ENCODE peak calls at places on chromosomes 12 and 14, in six cellular contexts. O, V, W, N, F and I are unnamed samples.

GRCh38 chr12:38153737-38154061 is 162.9 kb upstream of the ALG10B start:
- DNase-seq in F (no peak), O (no peak), W (no peak), V (no peak), N (no peak), I (no peak)

GRCh38 chr12:130418261-130418660 is 80.6 kb downstream of the PIWIL1 start:
- DNase-seq in N (no peak), F (no peak), W (no peak), O (no peak), V (no peak), I (no peak)

GRCh38 chr12:33605776-33606175 is 166.2 kb upstream of the SYT10 start:
- DNase-seq in F (peak), W (no peak), O (peak), V (peak), N (no peak), I (no peak)

GRCh38 chr14:70955543-70956480 is 48.6 kb downstream of the PCNX1 start:
- DNase-seq in V (peak), W (no peak), N (no peak), F (peak), O (peak), I (no peak)

GRCh38 chr12:132084681-132085635 is 59.2 kb downstream of the DDX51 start:
- DNase-seq in N (no peak), F (peak), V (peak), W (peak), O (peak), I (peak)

GRCh38 chr12:46946137-46946536 is 120.3 kb upstream of the SLC38A4 start:
- DNase-seq in F (no peak), O (peak), V (no peak), W (no peak), N (no peak), I (no peak)

GRCh38 chr12:85835810-85836715 is at the start of gene RASSF9:
- DNase-seq in N (no peak), O (peak), W (no peak), V (peak), F (no peak), I (peak)

GRCh38 chr12:50102186-50102585 is 1.6 kb upstream of the GPD1 start:
- DNase-seq in N (no peak), F (no peak), W (no peak), V (no peak), O (no peak), I (no peak)

GRCh38 chr14:101173698-101174521 is 270.4 kb upstream of the RTL1 start:
- DNase-seq in V (no peak), W (peak), F (no peak), O (no peak), N (no peak), I (no peak)

GRCh38 chr14:21098892-21099595 is 589 bp upstream of the ZNF219 start:
- DNase-seq in N (no peak), W (no peak), V (no peak), F (no peak), O (no peak), I (no peak)

GRCh38 chr12:59595557-59596231 is at the start of gene SLC16A7:
- DNase-seq in W (peak), O (peak), N (peak), F (peak), V (no peak), I (peak)

GRCh38 chr14:95697764-95698163 is 11.5 kb downstream of the TCL1B start:
- DNase-seq in N (no peak), O (no peak), F (no peak), W (no peak), V (no peak), I (no peak)
- TF ChIP-seq CTCF in N (no peak), O (no peak), F (no peak), W (no peak), V (no peak), I (no peak)

GRCh38 chr14:38524636-38525403 is 268.9 kb upstream of the CLEC14A start:
- DNase-seq in V (no peak), O (no peak), W (no peak), N (no peak), F (no peak), I (no peak)
- H3K4me3 ChIP-seq in V (no peak), O (no peak), W (no peak), N (no peak), F (no peak), I (no peak)

GRCh38 chr12:1542599-1542998 is 51.8 kb downstream of the FBXL14 start:
- DNase-seq in N (no peak), O (no peak), V (no peak), W (no peak), F (peak), I (no peak)

GRCh38 chr12:1540690-1541089 is 53.7 kb downstream of the FBXL14 start:
- DNase-seq in W (no peak), V (no peak), O (peak), F (no peak), N (no peak), I (no peak)

GRCh38 chr12:1546931-1547640 is 47.3 kb downstream of the FBXL14 start:
- DNase-seq in N (no peak), O (no peak), V (no peak), W (no peak), F (no peak), I (no peak)

DNA sequence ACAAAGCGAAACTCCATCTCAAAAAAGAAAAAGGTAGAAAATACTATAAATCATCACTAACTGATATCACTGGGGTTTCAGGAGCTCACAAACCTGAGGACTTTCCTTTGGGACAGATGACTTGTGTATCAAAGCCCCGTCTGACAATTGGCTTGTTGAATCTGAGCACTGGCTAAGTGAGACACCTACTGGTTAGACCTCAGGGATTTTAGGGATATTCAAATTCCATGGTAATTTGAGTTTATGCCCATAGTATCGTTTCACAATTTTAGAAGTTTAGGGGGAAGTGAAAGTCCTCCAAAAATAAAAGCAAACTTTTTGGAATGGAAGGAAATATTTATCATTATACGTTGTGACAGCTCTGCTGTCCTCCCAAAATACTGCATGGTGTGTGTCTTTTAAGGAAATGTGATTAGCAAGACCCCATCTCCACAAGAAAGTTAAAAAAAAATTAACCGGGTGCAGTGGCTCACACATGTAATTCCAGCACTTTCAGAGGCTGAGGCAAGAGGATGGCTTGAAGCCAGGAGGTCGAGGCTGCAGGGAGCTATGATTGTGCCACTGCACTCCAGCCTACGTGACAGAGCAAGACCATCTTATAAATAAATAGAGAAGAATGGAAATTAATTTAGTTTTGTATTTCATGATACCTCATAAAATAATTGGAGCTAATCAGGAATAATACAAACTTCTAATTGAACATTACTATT is 49.2 kb downstream of the FBXL14 start:
- DNase-seq in F (peak), W (no peak), V (no peak), N (no peak), O (peak), I (no peak)
- TF ChIP-seq CTCF in F (peak), W (peak), V (no peak), N (peak), O (peak), I (peak)

GRCh38 chr12:62654558-62655241 is 188.1 kb downstream of the MON2 start:
- DNase-seq in F (peak), O (no peak), V (no peak), W (no peak), N (no peak), I (no peak)
- H3K4me3 ChIP-seq in F (no peak), O (no peak), V (no peak), W (no peak), N (no peak), I (no peak)

GRCh38 chr14:22847661-22848341 is 11.4 kb downstream of the MMP14 start:
- DNase-seq in O (peak), F (peak), W (no peak), N (no peak), V (peak), I (no peak)
- TF ChIP-seq CTCF in O (peak), F (peak), W (no peak), N (no peak), V (peak), I (peak)

GRCh38 chr14:104602315-104602932 is 2.1 kb downstream of the TMEM179 start:
- DNase-seq in O (no peak), F (no peak), V (no peak), W (peak), N (no peak), I (no peak)

GRCh38 chr14:104603623-104604401 is 760 bp downstream of the TMEM179 start:
- DNase-seq in O (no peak), N (no peak), F (no peak), V (no peak), W (no peak), I (no peak)

GRCh38 chr14:104601786-104602185 is 2.8 kb downstream of the TMEM179 start:
- DNase-seq in O (no peak), N (no peak), V (no peak), W (peak), F (no peak), I (no peak)

GRCh38 chr14:104602933-104603325 is 1.6 kb downstream of the TMEM179 start:
- DNase-seq in O (no peak), F (no peak), W (peak), N (no peak), V (no peak), I (no peak)

DNA sequence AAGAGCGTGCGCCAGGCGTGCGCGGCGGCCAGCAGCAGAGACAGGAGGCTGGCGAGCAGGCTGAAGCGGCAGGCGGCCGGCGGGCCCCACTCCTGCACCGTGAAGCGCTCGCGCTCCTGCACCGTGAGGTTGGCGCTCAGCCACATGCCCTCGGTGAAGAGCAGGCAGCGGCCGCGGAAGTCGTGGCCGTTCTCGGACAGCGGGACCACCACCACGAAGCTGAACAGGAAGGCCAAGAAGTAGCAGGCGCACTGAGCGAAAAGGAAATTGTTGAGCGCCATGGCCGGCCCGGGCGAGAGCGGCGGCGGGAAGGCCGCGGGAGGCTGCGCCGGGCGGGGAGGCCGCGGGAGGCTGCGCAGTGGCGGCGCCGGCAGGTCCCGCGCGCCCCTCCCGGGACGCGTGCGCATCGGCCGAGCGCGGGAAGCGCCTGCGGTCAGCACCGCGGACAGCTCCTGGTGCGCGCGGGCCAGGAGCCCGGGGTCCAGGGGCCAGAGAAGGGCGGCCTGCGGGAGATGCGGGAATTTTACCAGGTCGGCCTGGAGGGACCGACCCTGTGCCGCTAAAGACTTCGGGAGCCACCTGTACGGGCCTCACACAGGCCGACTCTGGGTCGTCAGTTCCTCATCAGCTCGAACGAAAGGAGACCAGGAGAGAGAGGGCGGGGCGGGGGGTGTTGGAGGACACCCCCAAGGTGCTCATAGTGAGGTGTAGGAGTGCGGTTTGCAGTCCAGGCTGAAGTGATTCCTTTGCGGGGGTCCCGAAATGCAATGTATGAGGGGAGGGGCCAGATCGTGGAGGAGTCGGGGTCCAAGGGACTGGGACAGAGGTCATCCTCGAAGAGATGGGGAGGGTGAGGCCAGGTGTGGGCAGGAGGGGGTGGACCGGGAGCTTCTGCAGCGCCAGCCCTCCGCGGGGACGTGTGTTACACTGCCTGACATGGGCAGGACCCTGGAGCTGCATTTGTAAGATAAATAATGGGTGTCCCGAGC is at the start of gene TMEM179:
- DNase-seq in O (peak), F (no peak), W (peak), V (peak), N (no peak), I (no peak)
- H3K4me3 ChIP-seq in O (no peak), F (no peak), W (no peak), V (peak), N (no peak), I (no peak)

DNA sequence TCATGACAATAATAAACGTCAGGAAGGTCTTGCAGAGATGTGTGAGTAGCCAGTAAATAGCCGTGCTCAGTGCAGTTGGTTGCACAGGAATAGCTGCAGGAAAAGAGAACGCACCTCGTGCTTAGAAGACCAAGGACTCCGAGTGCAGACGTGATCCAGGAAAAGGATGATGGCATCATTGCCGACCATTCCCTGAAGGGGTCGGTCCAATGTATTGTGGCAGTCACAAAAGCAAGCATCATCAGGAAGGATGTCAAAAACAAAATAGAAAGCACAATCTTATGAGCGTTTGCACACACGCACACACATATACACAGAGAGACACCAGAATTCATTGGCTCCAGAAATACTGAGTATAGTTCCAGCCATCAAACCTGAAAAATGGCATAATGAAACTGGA is 12.8 kb downstream of the DUSP6 start:
- DNase-seq in V (no peak), F (no peak), O (no peak), N (no peak), W (no peak), I (no peak)
- TF ChIP-seq CTCF in V (no peak), F (no peak), O (no peak), N (no peak), W (no peak), I (no peak)

GRCh38 chr12:57151741-57152407 is 4.5 kb upstream of the LRP1-AS start:
- DNase-seq in V (no peak), O (peak), W (no peak), N (no peak), F (no peak), I (peak)
- H3K4me3 ChIP-seq in V (no peak), O (peak), W (no peak), N (no peak), F (no peak), I (no peak)

GRCh38 chr14:23351681-23352505 is 794 bp downstream of the SLC22A17 start:
- DNase-seq in F (no peak), O (no peak), V (peak), N (no peak), W (peak), I (no peak)
- TF ChIP-seq CTCF in F (no peak), O (no peak), V (peak), N (no peak), W (no peak), I (no peak)

GRCh38 chr12:52055781-52056711 is 4.8 kb downstream of the NR4A1 start:
- DNase-seq in V (no peak), F (no peak), W (peak), N (no peak), O (no peak), I (no peak)
- H3K4me3 ChIP-seq in V (no peak), F (no peak), W (no peak), N (no peak), O (no peak), I (no peak)